ENCODE peak calls at places on chromosomes 3 and 15, in ten cellular contexts. R, Z, C, X, N, I, J, V, S and D are unnamed samples.

GRCh38 chr3:136195258-136196063 is 674 bp downstream of the MSL2 start:
- DNase-seq in Z (peak), X (no peak), C (peak), N (peak), R (peak), S (peak), V (peak), I (peak), J (peak), D (peak)

GRCh38 chr3:99544819-99545281 is 93.5 kb upstream of the COL8A1 start:
- DNase-seq in R (no peak), V (peak), S (peak), J (no peak), N (no peak), C (no peak), Z (no peak), I (no peak), X (no peak), D (no peak)

GRCh38 chr3:127124135-127124534 is 68.8 kb upstream of the PRR23E start:
- DNase-seq in V (no peak), N (no peak), Z (no peak), I (no peak), R (no peak), X (no peak), S (no peak), C (no peak), J (peak), D (no peak)

GRCh38 chr3:120344349-120344748 is 4.8 kb downstream of the LRRC58 start:
- DNase-seq in I (no peak), V (no peak), Z (no peak), J (no peak), C (no peak), N (no peak), X (no peak), R (no peak), S (no peak), D (no peak)

GRCh38 chr3:152474585-152474984 is 205.9 kb downstream of the MBNL1 start:
- DNase-seq in S (no peak), N (no peak), C (no peak), Z (no peak), X (peak), J (no peak), R (peak), I (no peak), V (no peak), D (peak)

GRCh38 chr15:31597466-31597865 is 270.8 kb downstream of the KLF13 start:
- DNase-seq in X (no peak), N (no peak), S (no peak), R (no peak), Z (no peak), I (no peak), C (no peak), V (no peak), J (no peak), D (no peak)

GRCh38 chr15:68829068-68829467 is 8.4 kb upstream of the ANP32A start:
- DNase-seq in I (no peak), V (no peak), Z (no peak), X (no peak), S (no peak), C (no peak), N (no peak), R (peak), J (no peak), D (peak)

GRCh38 chr3:179760944-179761343 is 108.1 kb downstream of the USP13 start:
- DNase-seq in I (no peak), Z (no peak), R (no peak), V (no peak), C (no peak), N (no peak), X (peak), J (no peak), S (no peak), D (peak)

GRCh38 chr15:68292967-68293366 is 15.4 kb downstream of the FEM1B start:
- DNase-seq in X (no peak), S (no peak), V (no peak), I (no peak), R (no peak), J (no peak), N (no peak), Z (no peak), C (no peak), D (no peak)

GRCh38 chr15:84570164-84570692 is 30.6 kb upstream of the ZSCAN2 start:
- DNase-seq in N (no peak), R (peak), J (peak), I (peak), C (peak), X (no peak), Z (peak), V (no peak), S (peak), D (peak)

GRCh38 chr15:70250208-70251201 is 152.8 kb upstream of the TLE3 start:
- DNase-seq in N (peak), X (no peak), C (no peak), J (no peak), I (no peak), Z (peak), V (no peak), S (no peak), R (no peak), D (no peak)

GRCh38 chr3:45066109-45066801 is 40.2 kb downstream of the CLEC3B start:
- DNase-seq in V (no peak), X (no peak), N (no peak), I (no peak), R (no peak), C (no peak), Z (no peak), J (no peak), S (no peak), D (no peak)

GRCh38 chr3:12186046-12186445 is 27.3 kb upstream of the TIMP4 start:
- DNase-seq in I (no peak), R (no peak), S (no peak), X (no peak), N (no peak), C (no peak), J (no peak), Z (no peak), V (peak), D (no peak)

GRCh38 chr3:48863122-48863521 is 15.4 kb upstream of the PRKAR2A start:
- DNase-seq in V (no peak), R (no peak), Z (no peak), C (no peak), S (no peak), N (no peak), J (no peak), I (no peak), X (no peak), D (no peak)

GRCh38 chr15:72785452-72786243 is 2.1 kb upstream of the ADPGK start:
- DNase-seq in N (no peak), R (no peak), V (no peak), S (no peak), C (no peak), X (no peak), Z (no peak), I (no peak), J (no peak), D (no peak)

GRCh38 chr3:55476515-55476914 is 10.6 kb downstream of the WNT5A start:
- DNase-seq in R (no peak), C (no peak), V (no peak), Z (no peak), S (no peak), I (no peak), N (no peak), X (no peak), J (no peak), D (no peak)

GRCh38 chr15:90264649-90265048 is 823 bp upstream of the NGRN start:
- DNase-seq in Z (peak), N (no peak), X (no peak), R (no peak), S (no peak), V (no peak), C (no peak), I (no peak), J (no peak), D (peak)

GRCh38 chr3:197891-198491 is 1.4 kb downstream of the CHL1 start:
- DNase-seq in Z (peak), R (peak), I (no peak), X (no peak), S (no peak), V (no peak), N (peak), J (no peak), C (no peak), D (no peak)

GRCh38 chr15:22839046-22839705 is 710 bp downstream of the NIPA2 start:
- DNase-seq in C (no peak), S (no peak), X (no peak), J (no peak), V (no peak), Z (no peak), R (peak), I (no peak), N (no peak), D (no peak)

GRCh38 chr3:171218069-171218468 is 191.5 kb upstream of the SLC2A2 start:
- DNase-seq in I (no peak), J (no peak), C (no peak), X (no peak), R (no peak), V (no peak), S (no peak), N (no peak), Z (no peak), D (no peak)

GRCh38 chr3:51963951-51964451 is 3.3 kb downstream of the PCBP4 start:
- DNase-seq in I (no peak), C (no peak), X (no peak), V (no peak), J (no peak), Z (no peak), N (peak), R (no peak), S (no peak), D (no peak)

GRCh38 chr3:9911863-9912262 is 5.0 kb upstream of the IL17RC start:
- DNase-seq in I (no peak), J (no peak), R (no peak), V (no peak), S (no peak), N (no peak), X (no peak), C (no peak), Z (peak), D (no peak)

GRCh38 chr3:141074529-141074928 is 23.4 kb downstream of the SPSB4 start:
- DNase-seq in J (peak), I (no peak), Z (no peak), C (peak), N (no peak), R (no peak), V (no peak), S (no peak), X (no peak), D (no peak)

GRCh38 chr15:62241135-62241770 is 76.2 kb upstream of the C2CD4B start:
- DNase-seq in Z (no peak), N (peak), J (no peak), R (no peak), I (no peak), S (no peak), V (no peak), C (no peak), X (no peak), D (no peak)

GRCh38 chr15:51144021-51144532 is 49.4 kb upstream of the TNFAIP8L3 start:
- DNase-seq in V (no peak), N (no peak), S (no peak), I (no peak), C (no peak), J (no peak), Z (no peak), X (peak), R (no peak), D (no peak)

GRCh38 chr3:16145176-16145575 is 29.3 kb upstream of the GALNT15 start:
- DNase-seq in Z (no peak), X (no peak), C (no peak), V (no peak), S (no peak), J (no peak), I (no peak), N (no peak), R (no peak), D (no peak)

GRCh38 chr3:194974468-194975135 is 288.9 kb downstream of the FAM43A start:
- DNase-seq in S (no peak), V (peak), N (no peak), R (no peak), Z (no peak), X (no peak), I (peak), J (peak), C (no peak), D (no peak)

GRCh38 chr3:172446198-172446597 is 2.1 kb downstream of the GHSR start:
- DNase-seq in Z (no peak), N (no peak), R (no peak), C (no peak), I (no peak), J (no peak), X (no peak), S (no peak), V (no peak), D (no peak)

GRCh38 chr15:51816615-51817014 is 12.8 kb upstream of the TMOD3 start:
- DNase-seq in S (no peak), Z (no peak), I (no peak), C (no peak), J (no peak), V (no peak), N (no peak), X (no peak), R (no peak), D (no peak)

GRCh38 chr3:59653405-59654119 is 603.7 kb upstream of the CFAP20DC start:
- DNase-seq in X (no peak), C (no peak), I (no peak), S (no peak), R (no peak), N (no peak), V (no peak), Z (no peak), J (no peak), D (no peak)

GRCh38 chr15:74937226-74937601 is 659 bp downstream of the COX5A start:
- DNase-seq in N (no peak), I (no peak), R (no peak), C (no peak), J (no peak), V (no peak), X (no peak), Z (no peak), S (no peak), D (no peak)

GRCh38 chr15:69719527-69719926 is 266.9 kb downstream of the RPLP1 start:
- DNase-seq in I (no peak), C (peak), Z (peak), X (no peak), R (peak), V (no peak), N (no peak), S (no peak), J (no peak), D (peak)

GRCh38 chr3:143526016-143526540 is 322.2 kb downstream of the SLC9A9 start:
- DNase-seq in Z (no peak), J (no peak), S (no peak), C (no peak), V (no peak), N (no peak), X (no peak), R (no peak), I (no peak), D (no peak)

GRCh38 chr15:34514251-34514760 is 69.1 kb downstream of the GOLGA8B start:
- DNase-seq in Z (peak), I (no peak), V (no peak), X (no peak), S (no peak), J (no peak), C (no peak), R (peak), N (peak), D (peak)

GRCh38 chr3:66418432-66419052 is 82.3 kb downstream of the LRIG1 start:
- DNase-seq in C (no peak), S (peak), J (no peak), V (no peak), Z (no peak), I (no peak), R (no peak), X (no peak), N (no peak), D (no peak)
- TF ChIP-seq CTCF in C (no peak), S (peak), J (no peak), V (no peak), Z (no peak), I (no peak), R (no peak), X (no peak), N (no peak), D (no peak)

DNA sequence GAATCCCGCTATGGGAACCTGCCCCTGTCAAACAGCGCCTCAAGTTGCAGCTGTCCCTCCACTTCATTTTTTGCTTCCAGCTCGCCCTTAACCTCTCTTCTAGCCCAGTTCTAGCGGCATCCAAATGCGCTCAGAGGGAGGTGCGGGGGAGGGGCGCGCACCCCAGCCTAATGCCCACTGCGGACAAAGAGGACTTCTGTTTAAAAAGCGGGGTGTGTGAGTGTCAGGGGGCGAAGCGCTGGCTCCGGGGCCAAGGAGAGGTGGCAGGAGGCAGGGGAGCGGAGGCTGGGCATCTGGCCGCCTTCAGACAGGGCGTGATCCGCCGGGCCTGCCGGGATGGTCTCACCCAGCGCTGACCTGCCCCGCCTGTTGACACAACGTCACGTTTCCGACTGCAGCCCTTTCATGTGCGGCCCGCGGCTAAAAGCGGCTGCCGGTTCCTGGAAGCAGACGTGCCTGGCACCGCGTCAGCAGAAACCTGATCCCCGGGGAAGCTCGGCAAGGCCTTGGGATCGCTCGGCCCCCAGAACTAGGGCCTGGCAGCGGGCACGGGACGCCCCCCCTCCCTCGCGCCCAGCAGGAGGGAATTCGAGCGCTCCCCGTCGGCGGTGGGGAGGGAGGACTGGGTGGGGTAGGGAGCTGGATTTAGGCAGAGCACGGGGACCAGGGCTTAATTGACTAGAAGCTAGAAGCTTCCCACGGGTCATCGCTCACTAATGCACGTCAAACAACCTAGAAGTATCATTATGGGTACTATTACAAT is 7.6 kb downstream of the BHLHE40 start:
- DNase-seq in J (peak), X (peak), S (peak), Z (peak), R (peak), C (peak), V (peak), N (peak), I (peak), D (peak)
- TF ChIP-seq CTCF in J (no peak), X (no peak), S (no peak), Z (peak), R (no peak), C (no peak), V (no peak), N (no peak), I (no peak), D (no peak)

GRCh38 chr15:23869391-23869790 is 182.3 kb upstream of the NDN start:
- DNase-seq in Z (peak), J (no peak), R (no peak), V (no peak), X (no peak), C (no peak), S (peak), I (no peak), N (peak), D (no peak)

GRCh38 chr15:23860846-23861245 is 173.7 kb upstream of the NDN start:
- DNase-seq in N (no peak), V (no peak), I (no peak), C (no peak), X (no peak), Z (no peak), S (no peak), J (no peak), R (no peak), D (no peak)

GRCh38 chr15:23866832-23867231 is 179.7 kb upstream of the NDN start:
- DNase-seq in I (no peak), X (no peak), N (no peak), V (no peak), S (no peak), J (no peak), Z (no peak), R (no peak), C (no peak), D (no peak)
- TF ChIP-seq CTCF in I (peak), X (no peak), N (no peak), V (no peak), S (no peak), J (no peak), Z (no peak), R (no peak), C (no peak), D (no peak)

GRCh38 chr3:114384558-114384903 is 90.7 kb downstream of the TIGIT start:
- DNase-seq in Z (no peak), R (no peak), J (no peak), I (no peak), N (no peak), X (no peak), V (no peak), S (no peak), C (no peak), D (no peak)
- TF ChIP-seq CTCF in Z (no peak), R (no peak), J (no peak), I (no peak), N (no peak), X (no peak), V (no peak), S (no peak), C (no peak), D (no peak)

GRCh38 chr15:48634934-48635333 is 10.6 kb downstream of the FBN1 start:
- DNase-seq in S (no peak), Z (no peak), R (no peak), J (no peak), N (no peak), V (no peak), C (no peak), I (no peak), X (no peak), D (no peak)
- TF ChIP-seq CTCF in S (no peak), Z (no peak), R (no peak), J (no peak), N (no peak), V (no peak), C (no peak), I (no peak), X (no peak), D (no peak)

GRCh38 chr3:184242297-184242685 is 6.5 kb downstream of the ALG3 start:
- DNase-seq in R (no peak), Z (peak), S (no peak), I (no peak), V (no peak), C (no peak), X (no peak), J (no peak), N (no peak), D (no peak)
- TF ChIP-seq CTCF in R (no peak), Z (no peak), S (no peak), I (no peak), V (no peak), C (no peak), X (no peak), J (no peak), N (no peak), D (no peak)

DNA sequence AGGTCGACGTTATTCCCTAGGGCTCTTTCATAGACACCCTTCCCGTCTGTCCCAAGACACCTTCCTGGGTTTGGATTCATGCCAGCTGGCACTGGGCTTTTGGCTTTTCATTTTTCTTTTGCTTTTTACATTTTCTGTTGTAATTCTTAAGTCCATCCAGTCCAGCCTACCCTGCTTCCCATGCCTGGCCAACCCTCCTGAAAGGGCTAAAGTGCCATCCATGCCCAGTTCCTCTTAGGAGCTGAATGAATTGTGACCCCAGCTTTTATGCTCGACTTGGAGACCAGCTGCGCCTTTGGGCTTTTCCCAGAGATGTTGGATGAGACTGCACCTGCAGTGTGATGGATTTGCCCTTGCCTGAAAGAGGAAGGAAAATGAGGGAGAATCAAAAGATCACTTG is 25.8 kb downstream of the LRRN1 start:
- DNase-seq in R (no peak), J (no peak), Z (no peak), X (no peak), I (no peak), C (no peak), V (no peak), N (no peak), S (no peak), D (no peak)
- TF ChIP-seq CTCF in R (no peak), J (no peak), Z (no peak), X (no peak), I (no peak), C (no peak), V (no peak), N (no peak), S (no peak), D (no peak)

GRCh38 chr3:178443634-178444033 is 92.6 kb upstream of the KCNMB2 start:
- DNase-seq in N (no peak), J (no peak), I (no peak), S (no peak), R (no peak), Z (no peak), V (no peak), C (no peak), X (no peak), D (no peak)
- TF ChIP-seq CTCF in N (no peak), J (no peak), I (no peak), S (no peak), R (no peak), Z (no peak), V (no peak), C (no peak), X (no peak), D (no peak)